ENCODE peak calls at places on chromosomes 16 and 17, in eight cellular contexts. One of them, this sample, is unnamed.

GRCh38 chr16:10897134-10897533 is 20.1 kb downstream of the CIITA start:
- DNase-seq in H9: no peak
- DNase-seq in fibroblast of lung: no peak
- DNase-seq in HepG2: no peak
- DNase-seq in GM23338: no peak
- DNase-seq in neural progenitor cell: no peak
- DNase-seq in mammary epithelial cell: no peak
- DNase-seq in endothelial cell of umbilical vein: no peak
- DNase-seq in this sample: no peak

GRCh38 chr17:45641541-45641940 is 142.6 kb upstream of the CRHR1 start:
- DNase-seq in endothelial cell of umbilical vein: no peak
- DNase-seq in mammary epithelial cell: no peak
- DNase-seq in neural progenitor cell: no peak
- DNase-seq in GM23338: no peak
- DNase-seq in HepG2: no peak
- DNase-seq in H9: no peak
- DNase-seq in fibroblast of lung: no peak
- DNase-seq in this sample: no peak

GRCh38 chr17:81566461-81567126 is 14.4 kb upstream of the FAAP100 start:
- DNase-seq in mammary epithelial cell: peak
- DNase-seq in H9: no peak
- DNase-seq in endothelial cell of umbilical vein: peak
- DNase-seq in HepG2: no peak
- DNase-seq in neural progenitor cell: no peak
- DNase-seq in fibroblast of lung: peak
- DNase-seq in GM23338: no peak
- DNase-seq in this sample: peak

GRCh38 chr17:17204041-17204591 is 2.0 kb downstream of the PLD6 start:
- DNase-seq in neural progenitor cell: no peak
- DNase-seq in fibroblast of lung: no peak
- DNase-seq in endothelial cell of umbilical vein: no peak
- DNase-seq in HepG2: no peak
- DNase-seq in GM23338: no peak
- DNase-seq in mammary epithelial cell: no peak
- DNase-seq in H9: no peak
- DNase-seq in this sample: no peak

GRCh38 chr16:85697441-85697840 is 8.7 kb upstream of the GINS2 start:
- DNase-seq in neural progenitor cell: no peak
- DNase-seq in fibroblast of lung: no peak
- DNase-seq in GM23338: no peak
- DNase-seq in HepG2: no peak
- DNase-seq in endothelial cell of umbilical vein: no peak
- DNase-seq in mammary epithelial cell: no peak
- DNase-seq in H9: no peak
- DNase-seq in this sample: no peak

GRCh38 chr17:20852541-20853370 is 190.1 kb downstream of the USP22 start:
- DNase-seq in GM23338: peak
- DNase-seq in fibroblast of lung: peak
- DNase-seq in endothelial cell of umbilical vein: no peak
- DNase-seq in H9: peak
- DNase-seq in HepG2: no peak
- DNase-seq in mammary epithelial cell: peak
- DNase-seq in neural progenitor cell: peak
- DNase-seq in this sample: no peak

GRCh38 chr16:67245189-67245585 is 2.1 kb downstream of the FHOD1 start:
- DNase-seq in endothelial cell of umbilical vein: no peak
- DNase-seq in HepG2: no peak
- DNase-seq in fibroblast of lung: no peak
- DNase-seq in mammary epithelial cell: no peak
- DNase-seq in neural progenitor cell: no peak
- DNase-seq in H9: no peak
- DNase-seq in GM23338: no peak
- DNase-seq in this sample: no peak

GRCh38 chr16:61460020-61460419 is 576.2 kb downstream of the CDH8 start:
- DNase-seq in H9: no peak
- DNase-seq in mammary epithelial cell: no peak
- DNase-seq in HepG2: no peak
- DNase-seq in GM23338: no peak
- DNase-seq in endothelial cell of umbilical vein: no peak
- DNase-seq in neural progenitor cell: no peak
- DNase-seq in fibroblast of lung: no peak
- DNase-seq in this sample: no peak

GRCh38 chr17:63621229-63621683 is 961 bp upstream of the MAP3K3 start:
- DNase-seq in fibroblast of lung: no peak
- DNase-seq in endothelial cell of umbilical vein: no peak
- DNase-seq in GM23338: peak
- DNase-seq in neural progenitor cell: no peak
- DNase-seq in HepG2: no peak
- DNase-seq in mammary epithelial cell: no peak
- DNase-seq in H9: no peak
- DNase-seq in this sample: no peak
- H2AFZ ChIP-seq in fibroblast of lung: peak
- H2AFZ ChIP-seq in endothelial cell of umbilical vein: peak
- H2AFZ ChIP-seq in GM23338: peak
- H2AFZ ChIP-seq in neural progenitor cell: peak
- H2AFZ ChIP-seq in HepG2: peak
- H2AFZ ChIP-seq in mammary epithelial cell: peak
- H2AFZ ChIP-seq in H9: no peak
- H2AFZ ChIP-seq in this sample: no peak

GRCh38 chr17:3030096-3030495 is 33.3 kb downstream of the OR1D5 start:
- DNase-seq in endothelial cell of umbilical vein: peak
- DNase-seq in fibroblast of lung: peak
- DNase-seq in GM23338: no peak
- DNase-seq in mammary epithelial cell: no peak
- DNase-seq in H9: no peak
- DNase-seq in neural progenitor cell: no peak
- DNase-seq in HepG2: no peak
- DNase-seq in this sample: no peak
- H2AFZ ChIP-seq in endothelial cell of umbilical vein: peak
- H2AFZ ChIP-seq in fibroblast of lung: no peak
- H2AFZ ChIP-seq in GM23338: no peak
- H2AFZ ChIP-seq in mammary epithelial cell: no peak
- H2AFZ ChIP-seq in H9: no peak
- H2AFZ ChIP-seq in neural progenitor cell: no peak
- H2AFZ ChIP-seq in HepG2: no peak
- H2AFZ ChIP-seq in this sample: no peak

GRCh38 chr17:8384801-8385335 is 1.9 kb upstream of the RPL26 start:
- DNase-seq in mammary epithelial cell: peak
- DNase-seq in H9: peak
- DNase-seq in GM23338: peak
- DNase-seq in HepG2: no peak
- DNase-seq in endothelial cell of umbilical vein: peak
- DNase-seq in fibroblast of lung: peak
- DNase-seq in neural progenitor cell: peak
- DNase-seq in this sample: peak

GRCh38 chr17:8383143-8383974 is at the start of gene RPL26:
- DNase-seq in GM23338: peak
- DNase-seq in HepG2: peak
- DNase-seq in neural progenitor cell: peak
- DNase-seq in H9: peak
- DNase-seq in endothelial cell of umbilical vein: peak
- DNase-seq in mammary epithelial cell: peak
- DNase-seq in fibroblast of lung: peak
- DNase-seq in this sample: peak

GRCh38 chr17:8380049-8380448 is 2.9 kb downstream of the RPL26 start:
- DNase-seq in neural progenitor cell: no peak
- DNase-seq in fibroblast of lung: no peak
- DNase-seq in H9: no peak
- DNase-seq in GM23338: no peak
- DNase-seq in mammary epithelial cell: no peak
- DNase-seq in HepG2: no peak
- DNase-seq in endothelial cell of umbilical vein: no peak
- DNase-seq in this sample: no peak

GRCh38 chr17:8382880-8383142 is 182 bp downstream of the RPL26 start:
- DNase-seq in HepG2: no peak
- DNase-seq in mammary epithelial cell: no peak
- DNase-seq in endothelial cell of umbilical vein: no peak
- DNase-seq in GM23338: no peak
- DNase-seq in fibroblast of lung: no peak
- DNase-seq in H9: no peak
- DNase-seq in neural progenitor cell: no peak
- DNase-seq in this sample: no peak

DNA sequence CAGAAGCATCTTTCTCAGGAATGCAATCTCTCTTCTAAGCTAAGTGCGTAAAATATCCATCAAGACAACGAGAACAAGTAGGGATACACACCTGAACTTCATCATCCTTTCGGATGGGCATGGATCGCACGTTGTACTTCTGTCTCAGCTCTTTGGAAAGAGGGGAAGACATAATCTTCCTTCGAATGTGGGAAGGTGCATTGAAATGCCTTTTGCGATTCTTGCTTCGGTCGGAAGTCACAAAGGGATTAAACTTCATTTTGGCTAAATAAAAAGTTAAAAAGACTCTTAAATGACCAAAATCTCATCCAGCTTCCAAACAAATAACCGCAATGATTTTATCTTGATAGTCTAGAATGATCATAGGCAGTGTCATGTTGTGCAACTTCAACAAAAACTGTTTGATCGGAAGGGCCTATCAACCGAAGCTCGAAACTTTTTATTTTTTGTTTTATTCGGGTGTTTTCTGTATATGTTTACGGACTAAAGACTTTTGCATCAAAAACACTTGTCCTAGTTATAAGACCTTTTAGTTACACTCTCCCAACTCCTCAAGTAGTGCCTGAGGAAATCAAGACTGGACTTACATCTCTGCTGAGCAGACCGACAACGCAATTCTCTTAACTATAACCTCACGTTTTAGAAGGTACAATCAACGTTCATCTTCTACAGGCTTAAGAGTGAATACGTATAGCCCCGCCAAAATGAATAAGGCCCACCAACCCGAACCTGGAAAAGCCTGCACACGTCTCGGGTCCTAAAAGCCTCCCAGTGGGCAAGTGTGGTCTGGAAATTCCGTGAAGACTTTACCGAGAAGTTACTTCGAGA is 727 bp downstream of the RPL26 start:
- DNase-seq in fibroblast of lung: no peak
- DNase-seq in HepG2: no peak
- DNase-seq in mammary epithelial cell: peak
- DNase-seq in endothelial cell of umbilical vein: peak
- DNase-seq in neural progenitor cell: peak
- DNase-seq in H9: no peak
- DNase-seq in GM23338: no peak
- DNase-seq in this sample: no peak
- H2AFZ ChIP-seq in fibroblast of lung: no peak
- H2AFZ ChIP-seq in HepG2: no peak
- H2AFZ ChIP-seq in mammary epithelial cell: peak
- H2AFZ ChIP-seq in endothelial cell of umbilical vein: no peak
- H2AFZ ChIP-seq in neural progenitor cell: no peak
- H2AFZ ChIP-seq in H9: no peak
- H2AFZ ChIP-seq in GM23338: no peak
- H2AFZ ChIP-seq in this sample: no peak

DNA sequence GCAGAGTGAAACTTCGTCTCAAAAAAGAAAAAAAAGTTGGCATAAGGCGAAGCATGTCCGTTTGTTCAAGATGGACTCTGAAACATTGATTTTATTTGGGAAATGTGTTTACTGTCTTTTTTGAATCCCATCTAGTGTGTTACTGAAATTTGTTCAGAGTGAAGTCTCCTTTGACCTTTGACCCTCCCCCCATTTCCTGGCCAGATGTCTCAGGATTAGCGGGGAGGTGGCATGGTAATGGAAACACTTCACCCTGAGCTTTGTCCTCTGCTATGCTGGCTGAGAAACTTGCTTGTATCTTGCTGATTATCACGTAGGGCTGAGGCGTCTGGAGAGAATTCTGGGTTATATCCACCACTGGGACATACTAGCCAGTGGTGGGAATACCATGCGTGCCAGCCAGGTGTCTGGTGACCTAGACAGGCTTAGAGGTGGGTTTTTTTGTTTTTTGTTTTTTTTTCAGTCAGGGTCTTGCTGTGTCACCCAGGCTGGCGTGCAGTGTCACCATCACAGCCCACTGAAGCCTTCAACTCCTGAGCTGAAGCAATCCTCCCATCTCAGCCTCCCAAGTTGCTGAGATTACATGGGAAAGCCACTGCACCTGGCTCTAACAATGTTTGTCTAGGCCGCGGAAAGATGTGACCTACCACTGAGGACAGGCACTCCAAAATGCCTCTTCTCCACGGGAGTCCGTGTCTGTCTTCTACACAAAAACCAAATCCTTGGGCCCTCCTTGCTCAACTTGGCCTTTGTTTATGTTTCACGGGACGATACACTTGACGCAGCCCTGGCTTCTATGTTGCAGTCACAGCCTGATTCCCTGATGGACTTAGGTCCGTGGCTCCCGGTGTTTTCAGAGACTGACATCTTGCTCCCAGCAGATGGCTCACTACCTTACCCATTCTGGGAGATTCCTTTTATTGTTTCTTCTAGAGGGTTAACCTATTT is 6.6 kb upstream of the GALK1 start:
- DNase-seq in H9: peak
- DNase-seq in fibroblast of lung: no peak
- DNase-seq in mammary epithelial cell: no peak
- DNase-seq in endothelial cell of umbilical vein: no peak
- DNase-seq in HepG2: peak
- DNase-seq in GM23338: no peak
- DNase-seq in neural progenitor cell: no peak
- DNase-seq in this sample: no peak
- H2AFZ ChIP-seq in H9: no peak
- H2AFZ ChIP-seq in fibroblast of lung: no peak
- H2AFZ ChIP-seq in mammary epithelial cell: no peak
- H2AFZ ChIP-seq in endothelial cell of umbilical vein: no peak
- H2AFZ ChIP-seq in HepG2: peak
- H2AFZ ChIP-seq in GM23338: no peak
- H2AFZ ChIP-seq in neural progenitor cell: no peak
- H2AFZ ChIP-seq in this sample: no peak

GRCh38 chr16:1379054-1379862 is 27.5 kb downstream of the GNPTG start:
- DNase-seq in endothelial cell of umbilical vein: peak
- DNase-seq in mammary epithelial cell: peak
- DNase-seq in H9: no peak
- DNase-seq in neural progenitor cell: peak
- DNase-seq in GM23338: peak
- DNase-seq in HepG2: peak
- DNase-seq in fibroblast of lung: peak
- DNase-seq in this sample: no peak
- H2AFZ ChIP-seq in endothelial cell of umbilical vein: peak
- H2AFZ ChIP-seq in mammary epithelial cell: peak
- H2AFZ ChIP-seq in H9: no peak
- H2AFZ ChIP-seq in neural progenitor cell: peak
- H2AFZ ChIP-seq in GM23338: peak
- H2AFZ ChIP-seq in HepG2: no peak
- H2AFZ ChIP-seq in fibroblast of lung: no peak
- H2AFZ ChIP-seq in this sample: no peak